ENCODE peak calls at places on chromosome 16, in six cellular contexts. M is stimulated activated CD4-positive, alpha-beta T cell treated with anti-CD3 and anti-CD28 coated beads, Interleukin-1b, Interleukin-23, amount 100 ng/mL, for 1 hour; J is gastrocnemius medialis; K is T-helper 1 cell; C is GM19239; E is NCI-H2029. P is an unnamed sample.
A peak's percentile ranks its signal among the peaks of the same experiment; 100 is the strongest.

GRCh38 chr16:88355389-88356123 is 27.2 kb upstream of the ZNF469 start:
- DNase-seq in M (no peak), J (no peak), K (no peak), C (no peak), E (no peak), P (no peak)

GRCh38 chr16:3214904-3215600 is 19.9 kb downstream of the ZNF200 start:
- DNase-seq in M (no peak), J (no peak), K (no peak), C (no peak), E (no peak), P (no peak)

GRCh38 chr16:76780556-76780955 is 410.4 kb upstream of the MON1B start:
- DNase-seq in M (no peak), J (no peak), K (no peak), C (no peak), E (no peak), P (no peak)

GRCh38 chr16:79601978-79602609 is 1.6 kb upstream of the MAF start:
- DNase-seq in M (peak; percentile 68), J (peak; percentile 73), K (peak; percentile 61), C (peak; percentile 65), E (peak; percentile 53), P (peak; percentile 60)

GRCh38 chr16:79013930-79014329 is 586.6 kb downstream of the MAF start:
- DNase-seq in M (no peak), J (no peak), K (no peak), C (no peak), E (no peak), P (no peak)

GRCh38 chr16:2981177-2981898 is 1.1 kb upstream of the PKMYT1 start:
- DNase-seq in M (no peak), J (no peak), K (no peak), C (no peak), E (no peak), P (no peak)

GRCh38 chr16:11639925-11640899 is 28.0 kb upstream of the SNN start:
- DNase-seq in M (no peak), J (peak; percentile 94), K (no peak), C (no peak), E (peak; percentile 57), P (no peak)

GRCh38 chr16:6573577-6573976 is 759.1 kb upstream of the RBFOX1 start:
- DNase-seq in M (no peak), J (no peak), K (no peak), C (no peak), E (no peak), P (no peak)

GRCh38 chr16:87966685-87967185 is 15.5 kb downstream of the BANP start:
- DNase-seq in M (no peak), J (no peak), K (no peak), C (no peak), E (no peak), P (no peak)

GRCh38 chr16:743794-744500 is 3.1 kb upstream of the CIAO3 start:
- DNase-seq in M (no peak), J (no peak), K (no peak), C (no peak), E (no peak), P (no peak)

GRCh38 chr16:85349413-85350145 is 237.3 kb upstream of the CIBAR2 start:
- DNase-seq in M (no peak), J (peak; percentile 63), K (no peak), C (no peak), E (no peak), P (peak; percentile 81)

GRCh38 chr16:4517812-4518211 is 20.8 kb downstream of the CDIP1 start:
- DNase-seq in M (no peak), J (no peak), K (no peak), C (no peak), E (no peak), P (peak; percentile 39)

GRCh38 chr16:64167851-64168770 is 953.8 kb downstream of the CDH11 start:
- DNase-seq in M (no peak), J (no peak), K (no peak), C (no peak), E (no peak), P (no peak)

GRCh38 chr16:64545769-64546168 is 576.1 kb downstream of the CDH11 start:
- DNase-seq in M (no peak), J (no peak), K (no peak), C (no peak), E (no peak), P (no peak)